ENCODE peak calls at places on chromosomes 13 and 19, in ten cellular contexts. M is ovary, I is stomach, S is heart left ventricle, H is right lobe of liver, Y is AG04450, F is GM06990, C is foreskin fibroblast, L is fibroblast of the aortic adventitia, W is heart right ventricle. D is an unnamed sample.

GRCh38 chr19:7505288-7505681 is 10.6 kb upstream of the ZNF358 start:
- DNase-seq in M (no peak), I (no peak), S (no peak), H (no peak), Y (no peak), F (no peak), C (no peak), L (no peak), W (no peak), D (no peak)

GRCh38 chr19:57016491-57016890 is 103.3 kb upstream of the USP29 start:
- DNase-seq in M (no peak), I (no peak), S (no peak), H (no peak), Y (no peak), F (no peak), C (no peak), L (no peak), W (no peak), D (no peak)

GRCh38 chr13:60627071-60627686 is 230.2 kb downstream of the TDRD3 start:
- DNase-seq in M (no peak), I (no peak), S (no peak), H (no peak), Y (no peak), F (no peak), C (no peak), L (peak), W (no peak), D (peak)

GRCh38 chr19:6423499-6424189 is 967 bp downstream of the KHSRP start:
- DNase-seq in M (no peak), I (no peak), S (no peak), H (no peak), Y (no peak), F (no peak), C (peak), L (peak), W (no peak), D (peak)

GRCh38 chr13:28820099-28821051 is at the start of gene MTUS2:
- DNase-seq in M (no peak), I (no peak), S (no peak), H (peak), Y (no peak), F (peak), C (no peak), L (no peak), W (no peak), D (no peak)

GRCh38 chr19:51777570-51778460 is 16.8 kb downstream of the FPR2 start:
- DNase-seq in M (peak), I (peak), S (peak), H (no peak), Y (peak), F (no peak), C (peak), L (peak), W (peak), D (peak)

GRCh38 chr19:5690125-5690954 is at the start of gene RPL36:
- DNase-seq in M (peak), I (peak), S (peak), H (peak), Y (peak), F (peak), C (peak), L (peak), W (peak), D (peak)

GRCh38 chr19:31269425-31270127 is 79.7 kb downstream of the TSHZ3 start:
- DNase-seq in M (peak), I (no peak), S (no peak), H (peak), Y (no peak), F (no peak), C (no peak), L (no peak), W (no peak), D (no peak)

GRCh38 chr13:46575843-46576242 is 22.9 kb downstream of the LRCH1 start:
- DNase-seq in M (no peak), I (no peak), S (peak), H (no peak), Y (no peak), F (no peak), C (peak), L (peak), W (no peak), D (peak)

GRCh38 chr13:110119943-110120905 is 186.7 kb downstream of the COL4A1 start:
- DNase-seq in M (no peak), I (no peak), S (no peak), H (no peak), Y (no peak), F (no peak), C (no peak), L (no peak), W (no peak), D (peak)

GRCh38 chr13:29654807-29655547 is 59.5 kb upstream of the SLC7A1 start:
- DNase-seq in M (no peak), I (no peak), S (peak), H (no peak), Y (no peak), F (no peak), C (peak), L (peak), W (no peak), D (peak)

GRCh38 chr19:44824758-44825157 is 15.9 kb downstream of the BCAM start:
- DNase-seq in M (no peak), I (no peak), S (no peak), H (no peak), Y (no peak), F (no peak), C (no peak), L (no peak), W (no peak), D (no peak)

GRCh38 chr13:50123862-50124535 is 108.8 kb downstream of the KCNRG start:
- DNase-seq in M (no peak), I (peak), S (peak), H (no peak), Y (peak), F (no peak), C (peak), L (peak), W (peak), D (peak)

GRCh38 chr13:46388846-46389245 is 1.8 kb upstream of the RUBCNL start:
- DNase-seq in M (no peak), I (no peak), S (no peak), H (no peak), Y (no peak), F (no peak), C (no peak), L (no peak), W (no peak), D (no peak)

GRCh38 chr13:98123176-98123575 is 19.7 kb upstream of the FARP1 start:
- DNase-seq in M (no peak), I (no peak), S (no peak), H (no peak), Y (no peak), F (no peak), C (no peak), L (no peak), W (no peak), D (no peak)

GRCh38 chr19:55432355-55432959 is 10.6 kb downstream of the SHISA7 start:
- DNase-seq in M (no peak), I (no peak), S (no peak), H (no peak), Y (no peak), F (no peak), C (no peak), L (no peak), W (no peak), D (no peak)

GRCh38 chr19:42577016-42577415 is 17.7 kb downstream of the CEACAM8 start:
- DNase-seq in M (no peak), I (no peak), S (no peak), H (no peak), Y (no peak), F (no peak), C (no peak), L (no peak), W (no peak), D (no peak)

GRCh38 chr19:38266981-38267597 is 2.7 kb downstream of the SPINT2 start:
- DNase-seq in M (no peak), I (no peak), S (no peak), H (no peak), Y (peak), F (no peak), C (no peak), L (peak), W (no peak), D (peak)

GRCh38 chr19:48967346-48968178 is 2.5 kb downstream of the FTL start:
- DNase-seq in M (no peak), I (no peak), S (no peak), H (peak), Y (no peak), F (no peak), C (peak), L (peak), W (no peak), D (no peak)
- H3K4me3 ChIP-seq in M (no peak), I (peak), S (peak), H (peak), Y (peak), F (no peak), C (peak), L (peak), W (peak), D (no peak)

GRCh38 chr13:37058801-37059135 is 720 bp downstream of the SUPT20H start:
- DNase-seq in M (no peak), I (no peak), S (no peak), H (no peak), Y (no peak), F (no peak), C (no peak), L (no peak), W (no peak), D (no peak)

GRCh38 chr13:37059848-37060192 is 332 bp upstream of the SUPT20H start:
- DNase-seq in M (no peak), I (no peak), S (no peak), H (no peak), Y (no peak), F (no peak), C (no peak), L (no peak), W (no peak), D (no peak)

GRCh38 chr13:37059136-37059847 is at the start of gene SUPT20H:
- DNase-seq in M (peak), I (peak), S (peak), H (peak), Y (peak), F (peak), C (peak), L (peak), W (peak), D (peak)
- TF ChIP-seq CTCF in M (no peak), I (no peak), S (no peak), H (no peak), Y (no peak), F (no peak), C (no peak), L (no peak), W (no peak), D (no peak)

GRCh38 chr13:20334309-20334708 is 102.2 kb upstream of the GJB6 start:
- DNase-seq in M (no peak), I (no peak), S (no peak), H (no peak), Y (no peak), F (no peak), C (no peak), L (no peak), W (no peak), D (no peak)

GRCh38 chr13:20331949-20332348 is 99.8 kb upstream of the GJB6 start:
- DNase-seq in M (no peak), I (no peak), S (no peak), H (no peak), Y (no peak), F (no peak), C (no peak), L (no peak), W (no peak), D (no peak)

GRCh38 chr13:20326809-20327208 is 94.7 kb upstream of the GJB6 start:
- DNase-seq in M (no peak), I (no peak), S (no peak), H (no peak), Y (no peak), F (no peak), C (no peak), L (no peak), W (no peak), D (no peak)

GRCh38 chr13:20332361-20333096 is 100.4 kb upstream of the GJB6 start:
- DNase-seq in M (no peak), I (no peak), S (no peak), H (no peak), Y (no peak), F (no peak), C (peak), L (peak), W (no peak), D (no peak)

GRCh38 chr13:20331419-20331818 is 99.3 kb upstream of the GJB6 start:
- DNase-seq in M (no peak), I (no peak), S (no peak), H (no peak), Y (no peak), F (no peak), C (no peak), L (no peak), W (no peak), D (no peak)
- H3K4me3 ChIP-seq in M (no peak), I (no peak), S (no peak), H (no peak), Y (no peak), F (no peak), C (no peak), L (no peak), W (no peak), D (no peak)

DNA sequence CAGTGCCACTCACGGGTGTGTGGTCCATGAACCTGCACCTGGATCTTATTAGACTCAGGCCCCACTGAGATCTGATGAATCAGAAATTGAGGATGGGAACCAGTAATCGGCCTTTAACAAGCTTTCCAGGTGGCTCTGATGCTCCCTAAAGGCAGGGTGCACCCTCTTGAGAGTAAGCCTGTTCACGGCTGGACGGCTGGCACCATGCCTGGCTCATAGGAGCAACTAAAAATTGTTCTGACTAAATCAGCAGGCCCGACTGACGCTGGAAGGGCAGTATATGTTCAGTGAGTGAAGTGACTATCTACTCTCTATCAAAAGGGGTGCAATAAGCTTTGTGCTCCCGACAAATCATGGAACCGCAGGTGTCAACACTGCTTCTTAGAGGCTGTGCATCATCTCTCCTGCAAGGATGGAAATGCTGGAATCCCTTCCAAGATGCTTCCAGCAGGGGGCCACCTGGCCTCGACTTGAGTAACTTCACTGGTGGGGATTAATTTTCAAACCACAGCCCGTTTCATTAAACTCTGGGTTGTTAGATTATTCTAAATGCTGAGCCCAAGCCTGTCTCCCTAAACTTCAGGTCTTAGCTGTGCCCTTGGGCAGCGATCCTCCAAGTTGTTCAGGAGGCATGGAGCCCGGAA is 28.4 kb downstream of the TMTC4 start:
- DNase-seq in M (no peak), I (peak), S (no peak), H (no peak), Y (no peak), F (no peak), C (peak), L (peak), W (no peak), D (peak)
- TF ChIP-seq CTCF in M (no peak), I (no peak), S (peak), H (peak), Y (peak), F (peak), C (peak), L (peak), W (no peak), D (peak)

DNA sequence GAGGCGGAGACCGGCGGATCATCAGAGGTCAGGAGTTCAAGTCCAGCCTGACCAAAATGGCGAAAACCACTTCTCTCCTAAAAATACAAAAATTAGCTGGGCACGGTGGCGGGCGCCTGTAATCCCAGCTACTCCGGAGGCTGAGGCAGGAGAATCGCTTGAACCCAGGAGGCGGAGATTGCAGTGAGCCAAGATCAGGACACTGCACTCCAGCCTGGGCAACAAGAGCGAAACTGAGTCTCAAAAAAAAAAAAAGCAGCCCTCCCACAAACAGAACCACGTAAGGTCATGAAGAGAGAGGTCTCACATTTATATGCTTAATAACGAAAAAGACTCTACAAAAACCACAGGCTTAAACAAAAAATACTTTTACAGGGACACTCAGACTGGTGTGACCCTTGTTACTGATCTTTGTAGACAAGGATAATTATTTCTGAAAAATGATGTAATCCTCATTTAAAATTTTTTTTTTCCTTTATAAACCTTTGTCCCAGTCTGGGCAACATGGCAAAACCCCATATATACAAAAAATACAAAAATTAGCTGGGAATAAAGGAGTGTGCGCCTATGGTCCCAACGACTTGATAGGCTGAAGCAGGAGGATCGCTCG is 909 bp upstream of the ZNF77 start:
- DNase-seq in M (no peak), I (no peak), S (no peak), H (no peak), Y (no peak), F (no peak), C (no peak), L (no peak), W (no peak), D (no peak)
- H3K4me3 ChIP-seq in M (peak), I (peak), S (peak), H (peak), Y (peak), F (peak), C (peak), L (peak), W (peak), D (peak)

DNA sequence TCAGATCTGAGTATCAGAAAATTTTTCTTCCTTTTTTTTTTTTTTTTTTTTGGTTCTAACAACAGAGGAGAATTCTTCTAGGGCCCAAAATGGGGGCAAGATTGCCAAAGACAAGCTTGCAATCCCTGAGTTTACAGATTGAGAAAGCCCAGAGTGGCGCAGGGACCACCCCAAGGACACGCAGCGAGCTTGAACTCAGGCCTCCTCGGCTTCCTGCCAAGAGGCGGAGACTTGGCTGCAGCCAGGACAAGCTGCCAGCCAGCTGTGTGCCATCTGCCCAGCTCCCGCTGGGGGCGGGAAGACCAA is 508 bp upstream of the MRPL34 start:
- DNase-seq in M (no peak), I (no peak), S (no peak), H (no peak), Y (no peak), F (no peak), C (no peak), L (no peak), W (no peak), D (no peak)
- TF ChIP-seq CTCF in M (no peak), I (no peak), S (no peak), H (no peak), Y (no peak), F (no peak), C (no peak), L (no peak), W (no peak), D (no peak)

DNA sequence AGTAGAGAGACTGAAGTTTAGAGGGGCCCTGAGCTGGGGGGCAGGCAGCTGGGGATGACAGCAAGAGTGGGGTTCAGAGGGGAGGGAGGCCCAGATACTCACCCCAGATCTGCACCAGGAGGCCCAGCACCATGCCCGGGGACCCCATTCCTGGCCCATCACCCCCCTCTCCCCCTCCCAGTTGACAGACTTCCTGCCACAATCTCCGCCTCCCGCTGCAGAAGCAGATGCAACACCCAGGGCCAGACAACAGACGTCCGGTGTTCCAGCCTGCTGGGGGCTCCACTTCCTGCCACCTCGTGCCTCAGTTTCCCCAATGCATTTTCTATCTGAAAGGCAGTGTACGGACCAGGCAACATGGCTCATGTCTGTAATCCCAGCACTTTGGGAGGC is at the start of gene TMIGD2:
- DNase-seq in M (no peak), I (no peak), S (no peak), H (no peak), Y (no peak), F (no peak), C (no peak), L (no peak), W (no peak), D (no peak)
- H3K4me3 ChIP-seq in M (no peak), I (no peak), S (no peak), H (no peak), Y (no peak), F (no peak), C (no peak), L (no peak), W (no peak), D (no peak)

GRCh38 chr19:33212773-33213172 is 12.9 kb downstream of the SLC7A10 start:
- DNase-seq in M (no peak), I (peak), S (peak), H (peak), Y (no peak), F (no peak), C (no peak), L (no peak), W (no peak), D (no peak)

GRCh38 chr19:33212024-33212772 is 13.5 kb downstream of the SLC7A10 start:
- DNase-seq in M (no peak), I (no peak), S (peak), H (no peak), Y (no peak), F (no peak), C (no peak), L (no peak), W (no peak), D (no peak)

GRCh38 chr19:33216198-33216830 is 9.3 kb downstream of the SLC7A10 start:
- DNase-seq in M (no peak), I (no peak), S (no peak), H (no peak), Y (no peak), F (no peak), C (no peak), L (no peak), W (no peak), D (no peak)

GRCh38 chr19:33215438-33216197 is 10.0 kb downstream of the SLC7A10 start:
- DNase-seq in M (no peak), I (no peak), S (no peak), H (no peak), Y (no peak), F (no peak), C (no peak), L (no peak), W (no peak), D (no peak)

GRCh38 chr19:33214621-33215020 is 11.0 kb downstream of the SLC7A10 start:
- DNase-seq in M (no peak), I (no peak), S (no peak), H (no peak), Y (no peak), F (no peak), C (no peak), L (peak), W (no peak), D (peak)
- TF ChIP-seq CTCF in M (no peak), I (no peak), S (no peak), H (peak), Y (peak), F (peak), C (peak), L (no peak), W (no peak), D (peak)

DNA sequence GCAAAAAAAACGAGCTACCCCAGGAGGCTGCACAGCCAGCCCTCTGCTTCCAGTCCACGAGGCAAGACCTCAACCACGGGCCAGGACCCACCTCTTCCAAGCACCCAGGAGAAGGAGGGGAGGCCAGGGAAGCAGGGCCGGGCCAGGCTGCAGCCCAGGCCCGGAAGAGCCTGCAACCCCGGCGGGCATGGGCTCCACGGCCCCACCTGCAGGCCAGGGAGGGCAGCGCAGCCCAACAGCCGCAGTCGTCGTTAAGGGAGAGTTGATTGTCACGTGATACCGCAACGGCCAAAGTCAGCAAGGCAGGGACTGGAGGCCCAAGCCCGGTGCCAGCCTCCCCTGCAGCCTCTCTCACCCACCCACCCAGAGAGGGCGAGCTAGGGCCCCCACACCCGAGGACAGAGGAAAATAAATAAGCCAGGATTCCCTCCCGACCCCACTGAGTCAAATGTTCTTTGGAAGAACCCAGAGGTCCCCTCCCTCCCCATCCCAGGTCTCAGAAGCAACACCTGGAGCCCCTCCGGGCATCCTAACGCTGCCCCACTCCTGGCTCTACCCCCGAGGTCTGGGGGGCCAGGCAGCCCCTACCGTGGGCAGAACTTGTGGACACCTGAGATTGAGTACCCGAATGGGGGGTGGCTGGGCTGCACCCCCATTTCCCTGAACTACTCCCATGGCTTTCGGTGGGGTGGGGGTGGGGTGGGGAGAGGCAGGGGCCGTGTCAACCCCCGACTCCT is 5.2 kb upstream of the REXO1 start:
- DNase-seq in M (peak), I (peak), S (peak), H (peak), Y (no peak), F (peak), C (peak), L (peak), W (peak), D (peak)
- H3K4me3 ChIP-seq in M (no peak), I (peak), S (no peak), H (no peak), Y (no peak), F (no peak), C (no peak), L (no peak), W (no peak), D (no peak)

D was measured in astrocyte of the spinal cord.